ENCODE peak calls at places on chromosomes 6 and 20, in five cellular contexts. N is sigmoid colon, V is left ventricle myocardium inferior, P is left lung, W is mammary epithelial cell. D is an unnamed sample.

GRCh38 chr6:81331526-81331925 is 421.0 kb downstream of the TENT5A start:
- DNase-seq in N (no peak), V (no peak), P (no peak), W (no peak), D (no peak)

GRCh38 chr20:20463933-20464374 is 96.0 kb downstream of the INSM1 start:
- DNase-seq in N (no peak), V (no peak), P (no peak), W (no peak), D (no peak)

GRCh38 chr6:71482742-71483141 is 194.1 kb downstream of the OGFRL1 start:
- DNase-seq in N (no peak), V (no peak), P (no peak), W (peak; percentile 35), D (no peak)

GRCh38 chr6:139124887-139125672 is 9.8 kb upstream of the HECA start:
- DNase-seq in N (peak; percentile 72), V (peak; percentile 42), P (no peak), W (peak; percentile 72), D (peak; percentile 54)

GRCh38 chr20:62049342-62050165 is 16.1 kb downstream of the TAF4 start:
- DNase-seq in N (peak; percentile 54), V (no peak), P (no peak), W (no peak), D (no peak)

GRCh38 chr6:1212919-1213318 is 99.0 kb upstream of the FOXQ1 start:
- DNase-seq in N (no peak), V (no peak), P (no peak), W (no peak), D (no peak)

GRCh38 chr20:9609892-9610502 is 95.6 kb downstream of the LAMP5 start:
- DNase-seq in N (no peak), V (no peak), P (no peak), W (peak; percentile 57), D (no peak)

GRCh38 chr20:14067631-14068030 is 72.3 kb downstream of the MACROD2 start:
- DNase-seq in N (no peak), V (no peak), P (no peak), W (peak; percentile 9), D (no peak)

GRCh38 chr20:32539817-32540675 is 45.1 kb downstream of the NOL4L start:
- DNase-seq in N (no peak), V (no peak), P (peak; percentile 49), W (no peak), D (peak; percentile 66)

GRCh38 chr20:48919882-48920526 is 1.5 kb upstream of the ARFGEF2 start:
- DNase-seq in N (no peak), V (no peak), P (no peak), W (no peak), D (no peak)

GRCh38 chr6:157667211-157668033 is 155.6 kb upstream of the SNX9 start:
- DNase-seq in N (peak; percentile 72), V (no peak), P (no peak), W (peak; percentile 32), D (peak; percentile 21)

GRCh38 chr6:163820745-163821456 is 406.4 kb downstream of the QKI start:
- DNase-seq in N (no peak), V (peak; percentile 26), P (no peak), W (no peak), D (no peak)

GRCh38 chr6:29685718-29686326 is 4.9 kb upstream of the ZFP57 start:
- DNase-seq in N (no peak), V (peak; percentile 37), P (no peak), W (no peak), D (no peak)

GRCh38 chr20:31836853-31837608 is 8.4 kb downstream of the FOXS1 start:
- DNase-seq in N (peak; percentile 44), V (no peak), P (no peak), W (no peak), D (no peak)

GRCh38 chr20:58864346-58864745 is 11.8 kb downstream of the GNAS start:
- DNase-seq in N (no peak), V (no peak), P (no peak), W (no peak), D (no peak)

GRCh38 chr20:63224272-63225081 is 8.5 kb upstream of the YTHDF1 start:
- DNase-seq in N (peak; percentile 78), V (peak; percentile 60), P (no peak), W (peak; percentile 44), D (no peak)

GRCh38 chr6:156816505-156816904 is 39.3 kb downstream of the ARID1B start:
- DNase-seq in N (no peak), V (no peak), P (no peak), W (no peak), D (no peak)

GRCh38 chr6:116244284-116244683 is 9.6 kb downstream of the TSPYL4 start:
- DNase-seq in N (no peak), V (no peak), P (no peak), W (no peak), D (no peak)

GRCh38 chr20:54092021-54092420 is 21.6 kb upstream of the BCAS1 start:
- DNase-seq in N (no peak), V (no peak), P (no peak), W (no peak), D (no peak)

GRCh38 chr6:125008261-125008671 is 46.0 kb downstream of the RNF217 start:
- DNase-seq in N (no peak), V (no peak), P (no peak), W (no peak), D (no peak)

GRCh38 chr20:33811763-33812672 is 870 bp downstream of the CHMP4B start:
- DNase-seq in N (peak; percentile 88), V (peak; percentile 45), P (peak; percentile 85), W (peak; percentile 92), D (peak; percentile 55)

GRCh38 chr6:152723398-152723797 is 25.7 kb downstream of the MYCT1 start:
- DNase-seq in N (no peak), V (no peak), P (no peak), W (peak; percentile 7), D (no peak)

GRCh38 chr6:53979468-53980067 is 131.7 kb upstream of the MLIP start:
- DNase-seq in N (no peak), V (no peak), P (no peak), W (no peak), D (no peak)

GRCh38 chr6:79666633-79667032 is 35.5 kb downstream of the SH3BGRL2 start:
- DNase-seq in N (no peak), V (no peak), P (no peak), W (no peak), D (no peak)

GRCh38 chr20:61695741-61696140 is 369.9 kb downstream of the TAF4 start:
- DNase-seq in N (no peak), V (no peak), P (peak; percentile 37), W (no peak), D (no peak)

GRCh38 chr6:148885154-148885870 is 138.5 kb downstream of the UST start:
- DNase-seq in N (no peak), V (no peak), P (no peak), W (peak; percentile 60), D (no peak)

GRCh38 chr6:125203395-125203794 is 49.8 kb downstream of the TPD52L1 start:
- DNase-seq in N (no peak), V (no peak), P (no peak), W (no peak), D (no peak)

GRCh38 chr6:142155895-142156757 is 9.1 kb downstream of the VTA1 start:
- DNase-seq in N (no peak), V (no peak), P (no peak), W (no peak), D (no peak)
- TF ChIP-seq CTCF in N (no peak), V (peak; percentile 57), P (peak; percentile 27), W (peak; percentile 43), D (peak; percentile 72)

GRCh38 chr6:103797738-103798137 is 1062.0 kb downstream of the HACE1 start:
- DNase-seq in N (no peak), V (no peak), P (no peak), W (no peak), D (no peak)
- TF ChIP-seq CTCF in N (no peak), V (peak; percentile 16), P (no peak), W (peak; percentile 49), D (no peak)

GRCh38 chr20:45229264-45230056 is 8.3 kb downstream of the SEMG2 start:
- DNase-seq in N (no peak), V (no peak), P (peak; percentile 92), W (peak; percentile 47), D (no peak)
- TF ChIP-seq CTCF in N (no peak), V (peak; percentile 28), P (peak; percentile 23), W (peak; percentile 87), D (peak; percentile 14)

DNA sequence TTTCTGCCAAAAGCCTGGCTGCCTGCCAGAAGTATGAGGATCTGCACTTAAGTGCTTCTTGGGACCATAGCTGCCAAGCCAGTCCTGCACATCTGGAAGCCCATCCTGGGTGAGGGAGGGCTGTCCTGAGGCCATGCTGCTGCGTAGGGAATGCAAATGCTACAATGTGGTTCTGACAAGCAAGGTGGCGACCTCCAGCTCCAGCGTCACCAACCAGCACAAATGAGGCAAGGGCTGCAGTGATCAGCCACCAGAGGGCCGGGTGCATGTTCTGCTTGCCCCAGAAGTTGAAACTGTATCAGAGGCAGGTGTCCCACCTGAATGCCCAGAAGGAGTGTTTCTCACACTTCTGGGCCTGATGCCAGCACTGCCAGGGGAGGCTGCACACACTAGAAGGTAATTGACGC is 99.1 kb upstream of the KCNQ5 start:
- DNase-seq in N (no peak), V (no peak), P (no peak), W (peak; percentile 27), D (no peak)
- TF ChIP-seq CTCF in N (no peak), V (no peak), P (no peak), W (no peak), D (no peak)

GRCh38 chr6:17169291-17169690 is 67.4 kb downstream of the STMND1 start:
- DNase-seq in N (no peak), V (no peak), P (no peak), W (no peak), D (no peak)
- TF ChIP-seq CTCF in N (no peak), V (no peak), P (no peak), W (no peak), D (no peak)

DNA sequence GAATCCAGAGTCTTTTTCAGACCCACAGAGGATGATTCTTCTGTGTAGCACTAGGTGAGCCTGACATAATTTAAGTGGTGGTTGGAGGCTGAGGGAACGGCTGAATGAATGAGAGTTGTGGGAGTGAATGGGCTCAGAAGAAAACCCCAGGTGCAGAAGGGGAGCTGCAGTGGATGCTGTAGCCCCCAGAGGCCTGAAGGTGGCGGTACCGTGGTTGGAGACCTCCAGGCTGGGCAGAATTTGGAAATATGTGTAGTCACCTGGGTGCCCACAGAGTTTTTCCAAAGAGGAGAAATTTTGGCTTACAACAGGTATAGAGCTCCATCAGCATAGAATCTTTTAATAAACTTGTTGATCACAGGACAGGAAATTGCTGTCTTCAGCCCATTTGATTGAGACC is 6.5 kb upstream of the RAET1G start:
- DNase-seq in N (no peak), V (no peak), P (no peak), W (no peak), D (peak; percentile 9)
- TF ChIP-seq CTCF in N (no peak), V (peak; percentile 20), P (no peak), W (peak; percentile 47), D (peak; percentile 19)